ENCODE peak calls at places on chromosomes 16 and 17, in seven cellular contexts. M, S, X, J, L, E and Q are unnamed samples.

GRCh38 chr17:38844261-38844757 is 9.2 kb downstream of the RPL23 start:
- DNase-seq in M (no peak), J (no peak), E (no peak), L (no peak), X (no peak), S (no peak), Q (no peak)

GRCh38 chr17:76892329-76892728 is 24.1 kb downstream of the MGAT5B start:
- DNase-seq in L (no peak), S (no peak), E (no peak), J (no peak), X (no peak), M (no peak), Q (no peak)

GRCh38 chr17:17511971-17512858 is 16.0 kb upstream of the RASD1 start:
- DNase-seq in L (peak), M (no peak), E (no peak), X (no peak), S (no peak), J (no peak), Q (no peak)

GRCh38 chr17:2366747-2367494 is 29.6 kb downstream of the SGSM2 start:
- DNase-seq in E (peak), L (no peak), J (no peak), X (no peak), S (no peak), M (peak), Q (no peak)

GRCh38 chr17:41965694-41966375 is 760 bp upstream of the CNP start:
- DNase-seq in X (peak), E (no peak), L (peak), S (peak), J (peak), M (peak), Q (no peak)

GRCh38 chr17:56785396-56785795 is 48.3 kb downstream of the C17orf67 start:
- DNase-seq in L (peak), E (no peak), S (no peak), M (no peak), X (no peak), J (no peak), Q (no peak)

GRCh38 chr16:57540906-57541753 is 1.3 kb upstream of the ADGRG5 start:
- DNase-seq in S (no peak), L (no peak), E (no peak), J (no peak), X (no peak), M (peak), Q (no peak)

GRCh38 chr16:74451951-74452758 is 30.9 kb upstream of the CLEC18B start:
- DNase-seq in S (no peak), M (no peak), X (no peak), J (no peak), E (no peak), L (no peak), Q (no peak)

GRCh38 chr16:17518441-17518840 is 47.7 kb upstream of the XYLT1 start:
- DNase-seq in X (no peak), E (no peak), L (peak), M (no peak), S (no peak), J (no peak), Q (no peak)

GRCh38 chr17:76432712-76433336 is 20.1 kb downstream of the UBE2O start:
- DNase-seq in E (no peak), L (peak), M (no peak), X (no peak), S (no peak), J (no peak), Q (no peak)

GRCh38 chr16:9139965-9140364 is 48.5 kb downstream of the HAPSTR1 start:
- DNase-seq in L (peak), J (no peak), E (peak), S (no peak), M (no peak), X (peak), Q (no peak)

GRCh38 chr17:64245218-64246145 is 17.6 kb downstream of the TEX2 start:
- DNase-seq in L (peak), J (no peak), M (no peak), X (no peak), S (no peak), E (no peak), Q (no peak)

GRCh38 chr16:68374961-68375660 is 64.3 kb downstream of the PRMT7 start:
- DNase-seq in X (no peak), M (no peak), L (no peak), J (no peak), E (no peak), S (no peak), Q (no peak)

GRCh38 chr16:71376465-71377157 is 18.1 kb downstream of the CALB2 start:
- DNase-seq in M (no peak), E (no peak), J (no peak), L (no peak), S (no peak), X (no peak), Q (no peak)

GRCh38 chr17:37710344-37710886 is 34.4 kb downstream of the HNF1B start:
- DNase-seq in M (no peak), X (peak), S (no peak), J (no peak), E (no peak), L (no peak), Q (no peak)

GRCh38 chr16:74740795-74741304 is 33.8 kb downstream of the FA2H start:
- DNase-seq in L (no peak), M (no peak), E (peak), S (no peak), J (no peak), X (no peak), Q (no peak)

GRCh38 chr16:50614956-50615727 is 66.0 kb downstream of the SNX20 start:
- DNase-seq in E (no peak), X (no peak), J (no peak), M (no peak), L (no peak), S (no peak), Q (no peak)

GRCh38 chr17:78096093-78096492 is 32.5 kb downstream of the TMC6 start:
- DNase-seq in M (no peak), S (no peak), E (no peak), J (no peak), X (no peak), L (no peak), Q (no peak)

GRCh38 chr17:50491510-50491909 is 12.8 kb downstream of the RSAD1 start:
- DNase-seq in X (no peak), S (no peak), E (no peak), M (no peak), J (no peak), L (no peak), Q (no peak)

GRCh38 chr16:20781697-20782096 is 17.9 kb downstream of the ACSM3 start:
- DNase-seq in M (no peak), S (no peak), E (no peak), J (no peak), L (no peak), X (no peak), Q (no peak)

GRCh38 chr17:6528557-6528956 is 27.8 kb downstream of the PITPNM3 start:
- DNase-seq in J (no peak), M (no peak), E (no peak), L (no peak), X (no peak), S (no peak), Q (no peak)

GRCh38 chr17:47810200-47810821 is 11.3 kb downstream of the OSBPL7 start:
- DNase-seq in S (no peak), E (peak), X (peak), L (peak), M (no peak), J (no peak), Q (no peak)

GRCh38 chr17:1438593-1439083 is 17.4 kb downstream of the CRK start:
- DNase-seq in M (no peak), E (no peak), J (no peak), S (no peak), X (no peak), L (peak), Q (no peak)

GRCh38 chr17:31397256-31397939 is 5.9 kb downstream of the RAB11FIP4 start:
- DNase-seq in J (no peak), S (no peak), M (no peak), X (no peak), L (no peak), E (no peak), Q (no peak)

GRCh38 chr16:84925092-84925772 is 86.1 kb downstream of the ZDHHC7 start:
- DNase-seq in X (peak), E (peak), S (peak), J (no peak), M (peak), L (peak), Q (no peak)

GRCh38 chr17:20262116-20262977 is 205.0 kb downstream of the LGALS9B start:
- DNase-seq in X (no peak), S (no peak), E (no peak), M (no peak), L (no peak), J (no peak), Q (no peak)

GRCh38 chr16:78228704-78229103 is 129.2 kb downstream of the WWOX start:
- DNase-seq in L (no peak), J (no peak), M (no peak), E (no peak), X (no peak), S (no peak), Q (no peak)

GRCh38 chr16:86806838-86807351 is 228.5 kb downstream of the FOXL1 start:
- DNase-seq in X (no peak), S (no peak), J (no peak), M (no peak), L (no peak), E (no peak), Q (no peak)

GRCh38 chr17:9672691-9673090 is 27.4 kb downstream of the USP43 start:
- DNase-seq in J (no peak), L (no peak), M (no peak), S (no peak), E (no peak), X (peak), Q (no peak)

GRCh38 chr17:58060596-58061191 is 22.5 kb upstream of the DYNLL2 start:
- DNase-seq in M (peak), E (no peak), X (no peak), J (no peak), L (no peak), S (no peak), Q (no peak)

GRCh38 chr17:35486920-35487727 is 38.6 kb upstream of the SLFN13 start:
- DNase-seq in M (peak), X (no peak), J (no peak), S (peak), E (no peak), L (peak), Q (no peak)

GRCh38 chr16:29962344-29962994 is 590 bp downstream of the TMEM219 start:
- DNase-seq in X (no peak), E (no peak), S (no peak), L (peak), M (no peak), J (no peak), Q (no peak)

GRCh38 chr16:51756447-51757123 is 605.5 kb upstream of the SALL1 start:
- DNase-seq in L (no peak), X (no peak), S (no peak), J (no peak), E (no peak), M (no peak), Q (no peak)